ENCODE peak calls at places on chromosomes 3 and 15, in five cellular contexts. R is IMR-90; E is naive thymus-derived CD8-positive, alpha-beta T cell; I is right cardiac atrium; L is stimulated activated naive CD8-positive, alpha-beta T cell treated with anti-CD3 and anti-CD28 coated beads, Interleukin-15, amount 100 ng/mL, for 72 hours. K is an unnamed sample.

GRCh38 chr15:72534522-72534921 is 60.4 kb downstream of the ARIH1 start:
- ATAC-seq in L (peak; percentile 65), R (no peak), I (no peak), E (peak; percentile 72), K (peak; percentile 64)

GRCh38 chr3:150168694-150169093 is 198.0 kb upstream of the PFN2 start:
- ATAC-seq in I (peak; percentile 93), E (no peak), L (no peak), R (no peak), K (no peak)

GRCh38 chr3:100963041-100963440 is 30.2 kb downstream of the ABI3BP start:
- ATAC-seq in L (no peak), R (no peak), I (no peak), E (no peak), K (no peak)

GRCh38 chr3:112374334-112374734 is 41.4 kb downstream of the CD200 start:
- ATAC-seq in R (no peak), L (no peak), E (no peak), I (peak; percentile 42), K (no peak)

GRCh38 chr3:107985496-107985895 is 105.3 kb downstream of the CD47 start:
- ATAC-seq in R (no peak), L (peak; percentile 96), I (no peak), E (peak; percentile 54), K (peak; percentile 97)

GRCh38 chr3:106212658-106213222 is 343.9 kb upstream of the CBLB start:
- ATAC-seq in E (no peak), R (peak; percentile 49), L (peak; percentile 71), I (no peak), K (peak; percentile 42)

GRCh38 chr15:39667382-39668127 is 86.7 kb downstream of the THBS1 start:
- ATAC-seq in R (no peak), E (no peak), L (no peak), I (no peak), K (no peak)

GRCh38 chr3:153369561-153370374 is 207.7 kb downstream of the RAP2B start:
- ATAC-seq in L (peak; percentile 48), E (no peak), I (peak; percentile 41), R (no peak), K (no peak)

GRCh38 chr3:128412180-128413002 is 54.3 kb downstream of the DNAJB8 start:
- ATAC-seq in E (no peak), L (no peak), I (no peak), R (no peak), K (no peak)

GRCh38 chr3:72473156-72473555 is 375.1 kb downstream of the SHQ1 start:
- ATAC-seq in R (no peak), E (no peak), L (peak; percentile 89), I (no peak), K (peak; percentile 73)

GRCh38 chr15:76217029-76217866 is 94.0 kb downstream of the ETFA start:
- ATAC-seq in I (no peak), L (no peak), R (peak; percentile 55), E (no peak), K (no peak)

GRCh38 chr15:38896652-38897051 is 332.0 kb upstream of the RASGRP1 start:
- ATAC-seq in R (no peak), L (no peak), I (no peak), E (no peak), K (no peak)

GRCh38 chr3:126313580-126314304 is 43.5 kb downstream of the KLF15 start:
- ATAC-seq in I (no peak), E (no peak), L (no peak), R (no peak), K (no peak)

GRCh38 chr15:48112242-48112641 is 8.5 kb upstream of the SLC24A5 start:
- ATAC-seq in L (no peak), R (peak; percentile 56), I (peak; percentile 60), E (no peak), K (no peak)

GRCh38 chr3:29331035-29331434 is 50.2 kb downstream of the RBMS3 start:
- ATAC-seq in L (no peak), R (no peak), I (peak; percentile 34), E (no peak), K (no peak)

GRCh38 chr3:179642871-179643270 is 10.0 kb upstream of the USP13 start:
- ATAC-seq in I (no peak), E (no peak), R (no peak), L (no peak), K (no peak)

GRCh38 chr15:78396976-78397375 is 41.0 kb upstream of the IREB2 start:
- ATAC-seq in I (peak; percentile 53), E (no peak), R (peak; percentile 77), L (no peak), K (no peak)

K was measured in activated T-helper 17 cell treated with anti-CD3 and anti-CD28 coated beads, Interleukin-2, amount 50 U/mL, for 72 hours.